ENCODE peak calls at places on chromosomes 3 and 15, in eight cellular contexts. X, D, U, B, H, T, J and S are unnamed samples.

GRCh38 chr3:156978471-156978961 is 152.4 kb downstream of the LEKR1 start:
- DNase-seq in U (no peak), D (no peak), B (no peak), X (no peak), T (peak; percentile 53), H (no peak), J (peak; percentile 7), S (no peak)

GRCh38 chr3:126033051-126033745 is 50.7 kb downstream of the SLC41A3 start:
- DNase-seq in H (no peak), J (no peak), D (no peak), T (no peak), B (no peak), X (no peak), U (peak; percentile 24), S (no peak)

GRCh38 chr3:113231391-113231790 is 20.0 kb downstream of the BOC start:
- DNase-seq in B (no peak), J (no peak), U (no peak), T (no peak), D (no peak), H (no peak), X (no peak), S (no peak)

GRCh38 chr3:71070497-71071465 is 512.7 kb downstream of the FOXP1 start:
- DNase-seq in U (no peak), D (no peak), H (no peak), J (no peak), X (no peak), T (no peak), B (no peak), S (no peak)

GRCh38 chr3:143763568-143764162 is 84.6 kb downstream of the SLC9A9 start:
- DNase-seq in T (no peak), U (no peak), B (no peak), D (no peak), J (no peak), X (no peak), H (no peak), S (no peak)

GRCh38 chr3:114447545-114447944 is 153.7 kb downstream of the TIGIT start:
- DNase-seq in D (no peak), U (no peak), H (no peak), B (no peak), X (no peak), J (no peak), T (no peak), S (no peak)

GRCh38 chr15:75721462-75721922 is 8.8 kb upstream of the CSPG4 start:
- DNase-seq in X (no peak), B (no peak), J (no peak), H (no peak), D (no peak), U (no peak), T (no peak), S (no peak)

GRCh38 chr3:37030573-37030972 is 37.3 kb downstream of the MLH1 start:
- DNase-seq in D (no peak), B (no peak), T (no peak), H (no peak), U (no peak), X (no peak), J (no peak), S (no peak)

GRCh38 chr15:74505837-74506514 is 35.0 kb upstream of the ARID3B start:
- DNase-seq in U (no peak), J (no peak), X (no peak), H (no peak), D (no peak), T (no peak), B (no peak), S (no peak)

GRCh38 chr3:129226374-129226773 is 23.0 kb upstream of the COPG1 start:
- DNase-seq in B (no peak), U (peak; percentile 88), H (peak; percentile 45), T (no peak), X (peak; percentile 93), J (peak; percentile 34), D (no peak), S (no peak)

GRCh38 chr3:30625541-30626438 is 19.4 kb downstream of the TGFBR2 start:
- DNase-seq in B (no peak), H (no peak), U (no peak), T (no peak), X (no peak), D (no peak), J (no peak), S (no peak)

GRCh38 chr3:107260221-107260620 is 117.0 kb upstream of the CCDC54 start:
- DNase-seq in D (no peak), U (no peak), J (no peak), H (no peak), T (no peak), X (no peak), B (no peak), S (no peak)

GRCh38 chr3:50534721-50535330 is 31.4 kb upstream of the CACNA2D2 start:
- DNase-seq in B (no peak), D (no peak), X (no peak), T (no peak), U (no peak), J (no peak), H (no peak), S (no peak)

GRCh38 chr3:185822221-185822956 is 2.5 kb downstream of the IGF2BP2 start:
- DNase-seq in B (no peak), T (no peak), J (no peak), U (no peak), H (no peak), X (no peak), D (no peak), S (no peak)

GRCh38 chr3:187950671-187951070 is 203.3 kb upstream of the LPP start:
- DNase-seq in H (no peak), J (no peak), T (no peak), X (no peak), B (no peak), U (no peak), D (no peak), S (no peak)

GRCh38 chr3:102733811-102734574 is 299.2 kb downstream of the ZPLD1 start:
- DNase-seq in B (no peak), U (no peak), H (no peak), D (no peak), X (no peak), J (no peak), T (no peak), S (no peak)

GRCh38 chr3:154540950-154541604 is 111.1 kb upstream of the GPR149 start:
- DNase-seq in J (no peak), T (no peak), U (no peak), D (no peak), X (no peak), H (no peak), B (no peak), S (no peak)

GRCh38 chr3:172034786-172035685 is 4.3 kb upstream of the FNDC3B start:
- DNase-seq in U (no peak), H (peak; percentile 73), X (no peak), T (peak; percentile 31), D (peak; percentile 71), B (no peak), J (peak; percentile 26), S (no peak)

GRCh38 chr3:174156200-174156599 is 702.9 kb upstream of the NAALADL2 start:
- DNase-seq in D (no peak), T (no peak), U (no peak), H (no peak), X (no peak), B (no peak), J (no peak), S (no peak)

GRCh38 chr3:143443851-143444331 is 324.3 kb downstream of the CHST2 start:
- DNase-seq in D (no peak), B (no peak), T (no peak), H (peak; percentile 80), X (peak; percentile 73), J (peak; percentile 11), U (peak; percentile 82), S (no peak)

GRCh38 chr15:50493625-50494024 is 52.8 kb downstream of the USP50 start:
- DNase-seq in H (no peak), J (no peak), U (no peak), D (no peak), X (no peak), T (no peak), B (no peak), S (no peak)

GRCh38 chr3:188458761-188459160 is 304.8 kb downstream of the LPP start:
- DNase-seq in H (no peak), D (no peak), X (no peak), U (no peak), T (no peak), B (no peak), J (no peak), S (no peak)

GRCh38 chr3:61913657-61914056 is 352.3 kb downstream of the PTPRG start:
- DNase-seq in T (peak; percentile 13), J (no peak), X (no peak), H (no peak), D (no peak), U (no peak), B (no peak), S (no peak)

GRCh38 chr3:45793482-45794176 is 2.7 kb downstream of the SLC6A20 start:
- DNase-seq in U (no peak), B (no peak), J (no peak), D (peak; percentile 25), X (no peak), H (no peak), T (no peak), S (no peak)

GRCh38 chr15:31440754-31441298 is 114.2 kb downstream of the KLF13 start:
- DNase-seq in J (no peak), T (peak; percentile 46), U (peak; percentile 59), B (peak; percentile 49), X (no peak), H (peak; percentile 72), D (peak; percentile 66), S (no peak)

GRCh38 chr3:161558256-161558655 is 61.6 kb downstream of the OTOL1 start:
- DNase-seq in X (no peak), D (no peak), B (no peak), H (no peak), U (no peak), J (no peak), T (no peak), S (no peak)

GRCh38 chr15:66595937-66596545 is 30.2 kb upstream of the LCTL start:
- DNase-seq in B (no peak), J (no peak), D (no peak), H (no peak), T (no peak), U (no peak), X (no peak), S (no peak)

GRCh38 chr3:170368921-170369320 is 11.4 kb downstream of the SKIL start:
- DNase-seq in X (no peak), T (no peak), J (no peak), D (no peak), U (no peak), H (no peak), B (no peak), S (no peak)

GRCh38 chr15:73483053-73483452 is 40.1 kb downstream of the REC114 start:
- DNase-seq in T (no peak), X (no peak), D (no peak), B (no peak), H (peak; percentile 10), J (no peak), U (no peak), S (no peak)

GRCh38 chr15:95825198-95825597 is 505.3 kb upstream of the NR2F2 start:
- DNase-seq in H (no peak), B (no peak), T (no peak), U (no peak), D (no peak), X (no peak), J (no peak), S (no peak)

GRCh38 chr3:57017481-57017880 is 43.0 kb upstream of the SPATA12 start:
- DNase-seq in X (no peak), D (peak; percentile 64), B (no peak), J (no peak), T (no peak), U (no peak), H (no peak), S (no peak)

GRCh38 chr15:36914962-36915808 is 185.2 kb downstream of the MEIS2 start:
- DNase-seq in T (no peak), B (no peak), D (no peak), J (no peak), U (no peak), H (no peak), X (no peak), S (no peak)

GRCh38 chr3:53255360-53255774 is 455 bp downstream of the TKT start:
- DNase-seq in D (no peak), X (no peak), B (peak; percentile 38), U (peak; percentile 60), T (peak; percentile 65), H (peak; percentile 45), J (peak; percentile 49), S (no peak)

GRCh38 chr15:90603893-90604292 is 74.2 kb downstream of the CRTC3 start:
- DNase-seq in U (no peak), X (no peak), H (peak; percentile 73), J (no peak), T (no peak), D (peak; percentile 53), B (peak; percentile 57), S (no peak)